ENCODE peak calls at places on chromosomes 4 and X, in five cellular contexts. C, L, F, R and U are unnamed samples. For H3K4me1, the result is how much of the 10 kb centered on the place peaks cover.

GRCh38 chrX:31483336-31483735 is 411.5 kb upstream of the FTHL17 start:
- DNase-seq in C (no peak), R (no peak), F (no peak), L (no peak), U (no peak)

GRCh38 chr4:115113382-115114106 is at the start of gene NDST4:
- DNase-seq in F (no peak), R (no peak), C (no peak), L (peak), U (no peak)

GRCh38 chrX:9657590-9658256 is 107.9 kb downstream of the GPR143 start:
- DNase-seq in F (no peak), R (no peak), C (no peak), L (no peak), U (no peak)

GRCh38 chrX:129606918-129607317 is 47.8 kb downstream of the APLN start:
- DNase-seq in R (no peak), C (no peak), F (peak), L (peak), U (peak)

GRCh38 chrX:142096263-142096662 is 108.8 kb downstream of the MAGEC2 start:
- DNase-seq in F (no peak), R (no peak), L (no peak), C (no peak), U (no peak)

GRCh38 chr4:169270156-169270809 is 473 bp downstream of the SH3RF1 start:
- DNase-seq in R (no peak), F (peak), L (peak), C (peak), U (peak)

GRCh38 chrX:16559206-16559619 is 90.7 kb upstream of the S100G start:
- DNase-seq in L (no peak), R (no peak), F (no peak), C (no peak), U (no peak)

GRCh38 chr4:118034061-118034785 is at the start of gene NDST3:
- DNase-seq in R (no peak), C (peak), L (peak), F (peak), U (peak)

GRCh38 chrX:12128017-12128416 is 10.3 kb upstream of the FRMPD4 start:
- DNase-seq in L (no peak), R (no peak), F (no peak), C (no peak), U (no peak)

GRCh38 chr4:152278505-152279301 is 257.2 kb downstream of the FBXW7 start:
- DNase-seq in L (no peak), C (no peak), R (no peak), F (peak), U (peak)

GRCh38 chrX:124010157-124010556 is 48.7 kb downstream of the STAG2 start:
- DNase-seq in C (no peak), L (peak), F (no peak), R (no peak), U (no peak)

GRCh38 chr4:22237155-22237751 is 278.6 kb downstream of the ADGRA3 start:
- DNase-seq in F (peak), C (no peak), R (no peak), L (peak), U (no peak)

GRCh38 chr4:121656269-121656641 is 40.5 kb downstream of the ANXA5 start:
- DNase-seq in F (peak), R (no peak), L (peak), C (peak), U (peak)

GRCh38 chr4:186689476-186689875 is 34.2 kb downstream of the FAT1 start:
- DNase-seq in C (no peak), L (no peak), R (no peak), F (no peak), U (peak)

GRCh38 chrX:19372170-19373033 is 28.7 kb downstream of the PDHA1 start:
- DNase-seq in C (peak), R (no peak), L (peak), F (peak), U (peak)

GRCh38 chr4:143084566-143084965 is 100.2 kb upstream of the USP38 start:
- DNase-seq in R (no peak), L (peak), F (peak), C (no peak), U (no peak)

GRCh38 chrX:107672955-107673378 is 44.7 kb downstream of the PRPS1 start:
- DNase-seq in F (peak), C (peak), R (peak), L (peak), U (peak)

DNA sequence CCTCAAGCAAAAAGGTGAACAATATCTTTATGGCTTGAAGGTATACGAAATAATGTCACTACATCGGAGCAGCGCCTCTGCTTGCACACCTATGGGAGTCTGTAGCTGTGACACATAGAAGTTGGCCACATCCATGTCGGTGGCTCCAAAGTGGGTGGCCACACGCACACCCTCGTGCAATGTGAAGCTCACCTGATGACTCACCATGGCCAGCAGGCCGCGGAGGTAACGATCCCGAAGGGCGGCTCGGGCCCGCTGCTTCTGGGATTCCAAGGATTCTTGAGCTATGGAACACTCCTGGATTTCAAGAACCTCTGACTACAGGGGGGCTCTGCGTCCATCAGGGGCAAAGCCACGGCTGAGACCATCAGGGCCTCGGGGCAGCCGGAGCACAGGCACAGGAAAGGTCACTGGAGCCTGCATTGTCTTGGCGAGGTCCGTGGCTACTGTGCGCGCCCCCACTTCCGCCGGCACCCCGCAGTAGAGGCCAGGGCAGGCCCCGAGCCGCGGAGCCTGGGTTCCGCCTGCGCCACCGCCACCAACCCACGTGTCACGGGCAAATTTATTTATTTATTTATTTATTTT is 25.2 kb downstream of the NYX start:
- DNase-seq in C (no peak), L (no peak), F (no peak), R (no peak), U (no peak)
- H3K4me1 ChIP-seq in C (under half), L (under half), F (under half), R (under half), U (under half)

DNA sequence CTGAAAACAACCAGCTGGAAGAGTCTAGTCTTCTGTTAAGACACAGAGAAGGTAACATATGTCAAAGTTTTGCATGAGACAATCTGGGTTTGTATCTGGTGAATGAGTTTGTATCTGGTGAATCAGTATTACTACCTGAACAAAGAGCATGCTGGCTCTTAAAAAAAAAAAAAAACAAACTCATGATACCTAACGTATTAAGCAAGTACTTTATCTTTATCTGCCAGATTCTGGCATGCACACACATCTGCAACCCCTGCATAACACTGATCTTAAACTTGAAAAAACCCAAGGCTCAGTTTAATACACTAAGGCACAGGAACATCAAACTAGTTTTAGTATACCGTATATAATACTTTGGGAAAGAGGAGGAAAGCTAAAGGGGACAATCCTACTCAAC is 5.8 kb downstream of the YTHDC1 start:
- DNase-seq in R (no peak), L (no peak), F (no peak), C (no peak), U (no peak)
- H3K4me1 ChIP-seq in R (half or more), L (under half), F (half or more), C (under half), U (under half)

DNA sequence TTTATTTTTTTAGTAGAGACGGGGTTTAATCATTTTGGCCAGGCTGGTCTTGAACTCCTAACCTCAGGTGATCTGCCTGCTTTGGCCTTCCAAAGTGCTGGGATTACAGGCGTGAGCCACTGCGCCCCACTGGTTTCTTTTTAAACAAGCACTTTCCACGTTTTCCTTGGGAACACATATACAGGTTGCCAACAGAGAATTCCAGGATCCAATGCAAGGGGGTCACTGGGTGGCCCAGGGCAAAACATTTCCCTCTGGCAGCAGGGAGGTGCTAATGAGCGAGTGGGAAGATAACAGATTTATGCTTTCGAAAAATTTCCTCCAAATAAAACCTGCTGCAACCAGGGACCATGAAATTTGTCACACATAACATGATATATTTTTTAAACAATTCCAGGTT is 41.1 kb downstream of the ADRA2C start:
- DNase-seq in C (no peak), R (no peak), L (no peak), F (peak), U (no peak)
- H3K4me1 ChIP-seq in C (under half), R (under half), L (under half), F (under half), U (under half)

GRCh38 chr4:54272051-54272450 is 43.0 kb downstream of the PDGFRA start:
- DNase-seq in F (no peak), R (no peak), C (no peak), L (no peak), U (no peak)
- H3K4me1 ChIP-seq in F (under half), R (under half), C (under half), L (under half), U (under half)